ENCODE peak calls at places on chromosomes 12 and 14, in five cellular contexts. One of them, this sample, is unnamed. For H3K27me3 and H3K4me1, the result is how much of the 10 kb centered on the place peaks cover.

GRCh38 chr14:30569216-30569902 is 10.4 kb downstream of the G2E3 start:
- DNase-seq in CD8-positive, alpha-beta memory T cell: no peak
- DNase-seq in gastrocnemius medialis: no peak
- DNase-seq in testis: no peak
- DNase-seq in hepatocyte: no peak
- DNase-seq in this sample: no peak

GRCh38 chr12:12722351-12723146 is 5.4 kb downstream of the CDKN1B start:
- DNase-seq in CD8-positive, alpha-beta memory T cell: peak
- DNase-seq in gastrocnemius medialis: no peak
- DNase-seq in hepatocyte: no peak
- DNase-seq in testis: no peak
- DNase-seq in this sample: no peak

GRCh38 chr12:49288412-49288853 is 6.5 kb upstream of the PRPH start:
- DNase-seq in gastrocnemius medialis: no peak
- DNase-seq in CD8-positive, alpha-beta memory T cell: peak
- DNase-seq in testis: peak
- DNase-seq in hepatocyte: peak
- DNase-seq in this sample: no peak

GRCh38 chr14:31275731-31276130 is 68.1 kb upstream of the HECTD1 start:
- DNase-seq in testis: no peak
- DNase-seq in gastrocnemius medialis: no peak
- DNase-seq in CD8-positive, alpha-beta memory T cell: no peak
- DNase-seq in hepatocyte: no peak
- DNase-seq in this sample: no peak

GRCh38 chr12:67774983-67775587 is 126.5 kb downstream of the DYRK2 start:
- DNase-seq in testis: no peak
- DNase-seq in CD8-positive, alpha-beta memory T cell: no peak
- DNase-seq in gastrocnemius medialis: no peak
- DNase-seq in hepatocyte: no peak
- DNase-seq in this sample: no peak

GRCh38 chr12:132584472-132584871 is 25.9 kb downstream of the LRCOL1 start:
- DNase-seq in testis: no peak
- DNase-seq in hepatocyte: no peak
- DNase-seq in CD8-positive, alpha-beta memory T cell: no peak
- DNase-seq in gastrocnemius medialis: no peak
- DNase-seq in this sample: no peak

GRCh38 chr12:116106870-116107269 is 170.6 kb downstream of the MED13L start:
- DNase-seq in testis: no peak
- DNase-seq in hepatocyte: no peak
- DNase-seq in CD8-positive, alpha-beta memory T cell: no peak
- DNase-seq in gastrocnemius medialis: no peak
- DNase-seq in this sample: no peak

GRCh38 chr14:75196468-75196867 is 20.1 kb upstream of the TMED10 start:
- DNase-seq in testis: no peak
- DNase-seq in CD8-positive, alpha-beta memory T cell: no peak
- DNase-seq in gastrocnemius medialis: no peak
- DNase-seq in hepatocyte: peak
- DNase-seq in this sample: no peak

GRCh38 chr14:80212025-80212402 is 710 bp upstream of the DIO2 start:
- DNase-seq in gastrocnemius medialis: no peak
- DNase-seq in CD8-positive, alpha-beta memory T cell: no peak
- DNase-seq in hepatocyte: peak
- DNase-seq in testis: no peak
- DNase-seq in this sample: no peak

GRCh38 chr14:92456215-92457017 is 57.2 kb upstream of the RIN3 start:
- DNase-seq in CD8-positive, alpha-beta memory T cell: no peak
- DNase-seq in testis: peak
- DNase-seq in hepatocyte: peak
- DNase-seq in gastrocnemius medialis: no peak
- DNase-seq in this sample: peak

GRCh38 chr12:65306603-65307501 is 28.4 kb downstream of the MSRB3 start:
- DNase-seq in testis: no peak
- DNase-seq in CD8-positive, alpha-beta memory T cell: no peak
- DNase-seq in hepatocyte: peak
- DNase-seq in gastrocnemius medialis: no peak
- DNase-seq in this sample: no peak

GRCh38 chr12:15899282-15899870 is 11.8 kb upstream of the DERA start:
- DNase-seq in CD8-positive, alpha-beta memory T cell: peak
- DNase-seq in testis: no peak
- DNase-seq in hepatocyte: peak
- DNase-seq in gastrocnemius medialis: no peak
- DNase-seq in this sample: no peak

GRCh38 chr12:115859231-115859630 is 418.3 kb downstream of the MED13L start:
- DNase-seq in CD8-positive, alpha-beta memory T cell: no peak
- DNase-seq in gastrocnemius medialis: no peak
- DNase-seq in testis: no peak
- DNase-seq in hepatocyte: no peak
- DNase-seq in this sample: no peak

GRCh38 chr12:47216150-47216677 is 136.5 kb upstream of the AMIGO2 start:
- DNase-seq in testis: no peak
- DNase-seq in CD8-positive, alpha-beta memory T cell: peak
- DNase-seq in hepatocyte: no peak
- DNase-seq in gastrocnemius medialis: peak
- DNase-seq in this sample: peak

GRCh38 chr14:102952276-102952675 is 29.8 kb downstream of the AMN start:
- DNase-seq in hepatocyte: no peak
- DNase-seq in CD8-positive, alpha-beta memory T cell: no peak
- DNase-seq in gastrocnemius medialis: no peak
- DNase-seq in testis: no peak
- DNase-seq in this sample: no peak

GRCh38 chr14:68312884-68313725 is 479.8 kb downstream of the ZFP36L1 start:
- DNase-seq in CD8-positive, alpha-beta memory T cell: no peak
- DNase-seq in hepatocyte: no peak
- DNase-seq in gastrocnemius medialis: no peak
- DNase-seq in testis: no peak
- DNase-seq in this sample: peak

GRCh38 chr12:126309278-126309677 is 1244.0 kb downstream of the AACS start:
- DNase-seq in gastrocnemius medialis: no peak
- DNase-seq in hepatocyte: no peak
- DNase-seq in CD8-positive, alpha-beta memory T cell: no peak
- DNase-seq in testis: no peak
- DNase-seq in this sample: no peak

GRCh38 chr12:83945871-83946270 is 966.7 kb downstream of the SLC6A15 start:
- DNase-seq in hepatocyte: peak
- DNase-seq in CD8-positive, alpha-beta memory T cell: no peak
- DNase-seq in gastrocnemius medialis: no peak
- DNase-seq in testis: no peak
- DNase-seq in this sample: no peak

GRCh38 chr12:104611671-104612070 is 154.9 kb downstream of the CHST11 start:
- DNase-seq in hepatocyte: no peak
- DNase-seq in CD8-positive, alpha-beta memory T cell: no peak
- DNase-seq in testis: no peak
- DNase-seq in gastrocnemius medialis: no peak
- DNase-seq in this sample: no peak

GRCh38 chr12:15679146-15679545 is 110.0 kb downstream of the EPS8 start:
- DNase-seq in CD8-positive, alpha-beta memory T cell: no peak
- DNase-seq in gastrocnemius medialis: no peak
- DNase-seq in testis: no peak
- DNase-seq in hepatocyte: no peak
- DNase-seq in this sample: no peak

GRCh38 chr12:75868501-75868900 is 163.1 kb downstream of the PHLDA1 start:
- DNase-seq in gastrocnemius medialis: no peak
- DNase-seq in CD8-positive, alpha-beta memory T cell: no peak
- DNase-seq in hepatocyte: no peak
- DNase-seq in testis: no peak
- DNase-seq in this sample: no peak

GRCh38 chr14:104503691-104504090 is 75.9 kb upstream of the C14orf180 start:
- DNase-seq in gastrocnemius medialis: no peak
- DNase-seq in testis: no peak
- DNase-seq in CD8-positive, alpha-beta memory T cell: no peak
- DNase-seq in hepatocyte: no peak
- DNase-seq in this sample: no peak

GRCh38 chr14:104505085-104506074 is 74.2 kb upstream of the C14orf180 start:
- DNase-seq in hepatocyte: no peak
- DNase-seq in CD8-positive, alpha-beta memory T cell: no peak
- DNase-seq in gastrocnemius medialis: no peak
- DNase-seq in testis: no peak
- DNase-seq in this sample: no peak

GRCh38 chr14:104499784-104500496 is 79.6 kb upstream of the C14orf180 start:
- DNase-seq in gastrocnemius medialis: no peak
- DNase-seq in hepatocyte: no peak
- DNase-seq in CD8-positive, alpha-beta memory T cell: no peak
- DNase-seq in testis: no peak
- DNase-seq in this sample: no peak

GRCh38 chr14:104504172-104504735 is 75.3 kb upstream of the C14orf180 start:
- DNase-seq in testis: no peak
- DNase-seq in CD8-positive, alpha-beta memory T cell: no peak
- DNase-seq in gastrocnemius medialis: no peak
- DNase-seq in hepatocyte: no peak
- DNase-seq in this sample: no peak

GRCh38 chr14:104502060-104502459 is 77.5 kb upstream of the C14orf180 start:
- DNase-seq in testis: no peak
- DNase-seq in gastrocnemius medialis: no peak
- DNase-seq in CD8-positive, alpha-beta memory T cell: no peak
- DNase-seq in hepatocyte: no peak
- DNase-seq in this sample: no peak
- H3K27me3 ChIP-seq in testis: under half
- H3K27me3 ChIP-seq in gastrocnemius medialis: under half
- H3K27me3 ChIP-seq in CD8-positive, alpha-beta memory T cell: under half
- H3K27me3 ChIP-seq in hepatocyte: under half
- H3K27me3 ChIP-seq in this sample: under half

GRCh38 chr12:69514111-69514510 is 43.9 kb downstream of the FRS2 start:
- DNase-seq in gastrocnemius medialis: no peak
- DNase-seq in testis: no peak
- DNase-seq in hepatocyte: no peak
- DNase-seq in CD8-positive, alpha-beta memory T cell: no peak
- DNase-seq in this sample: no peak
- H3K4me1 ChIP-seq in gastrocnemius medialis: under half
- H3K4me1 ChIP-seq in testis: under half
- H3K4me1 ChIP-seq in hepatocyte: under half
- H3K4me1 ChIP-seq in CD8-positive, alpha-beta memory T cell: under half
- H3K4me1 ChIP-seq in this sample: under half

GRCh38 chr14:95136631-95137030 is 20.7 kb downstream of the DICER1 start:
- DNase-seq in hepatocyte: no peak
- DNase-seq in gastrocnemius medialis: no peak
- DNase-seq in CD8-positive, alpha-beta memory T cell: no peak
- DNase-seq in testis: no peak
- DNase-seq in this sample: no peak

GRCh38 chr14:95134304-95134933 is 22.9 kb downstream of the DICER1 start:
- DNase-seq in gastrocnemius medialis: no peak
- DNase-seq in CD8-positive, alpha-beta memory T cell: no peak
- DNase-seq in testis: no peak
- DNase-seq in hepatocyte: no peak
- DNase-seq in this sample: no peak

GRCh38 chr14:95138876-95139275 is 18.5 kb downstream of the DICER1 start:
- DNase-seq in hepatocyte: no peak
- DNase-seq in gastrocnemius medialis: no peak
- DNase-seq in testis: no peak
- DNase-seq in CD8-positive, alpha-beta memory T cell: no peak
- DNase-seq in this sample: no peak

GRCh38 chr14:95137804-95138167 is 19.5 kb downstream of the DICER1 start:
- DNase-seq in testis: peak
- DNase-seq in hepatocyte: no peak
- DNase-seq in CD8-positive, alpha-beta memory T cell: no peak
- DNase-seq in gastrocnemius medialis: no peak
- DNase-seq in this sample: no peak

DNA sequence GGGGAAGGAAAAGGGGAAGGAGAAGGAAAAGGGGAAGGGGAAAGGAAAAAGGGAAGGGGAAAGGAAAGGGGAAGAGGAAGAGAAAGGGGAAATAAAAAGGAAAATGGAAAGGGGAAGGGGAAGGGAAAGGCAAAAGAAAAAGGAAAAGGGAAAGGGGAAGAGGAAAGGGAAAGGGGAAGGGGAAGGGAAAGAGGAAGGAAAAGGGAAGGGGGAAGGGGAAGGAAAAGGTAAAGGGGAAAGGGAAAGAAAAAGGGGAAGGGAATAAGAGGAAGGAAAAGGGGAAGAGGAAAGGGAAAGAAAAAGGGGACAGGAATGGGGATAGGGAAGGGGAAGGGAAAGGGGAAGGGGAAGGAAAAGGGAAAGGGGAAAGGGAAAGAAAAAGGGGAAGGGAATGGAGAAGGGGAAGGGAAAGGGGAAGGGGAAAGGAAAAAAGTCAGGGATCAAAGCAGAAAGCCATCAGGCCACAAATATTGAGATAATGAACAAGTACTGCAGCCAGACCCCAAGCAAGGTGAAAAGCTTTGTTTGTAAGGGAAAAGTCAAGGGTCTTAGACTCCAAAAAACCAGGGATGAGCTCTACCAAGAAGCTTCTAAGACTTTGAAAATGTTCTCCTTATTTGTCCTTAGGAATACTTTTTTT is 20.0 kb downstream of the DICER1 start:
- DNase-seq in hepatocyte: no peak
- DNase-seq in CD8-positive, alpha-beta memory T cell: no peak
- DNase-seq in gastrocnemius medialis: no peak
- DNase-seq in testis: no peak
- DNase-seq in this sample: no peak
- H3K27ac ChIP-seq in hepatocyte: peak
- H3K27ac ChIP-seq in CD8-positive, alpha-beta memory T cell: no peak
- H3K27ac ChIP-seq in gastrocnemius medialis: peak
- H3K27ac ChIP-seq in testis: peak
- H3K27ac ChIP-seq in this sample: no peak

GRCh38 chr14:100569734-100570251 is 17.4 kb downstream of the BEGAIN start:
- DNase-seq in CD8-positive, alpha-beta memory T cell: no peak
- DNase-seq in testis: no peak
- DNase-seq in gastrocnemius medialis: no peak
- DNase-seq in hepatocyte: no peak
- DNase-seq in this sample: no peak
- H3K27me3 ChIP-seq in CD8-positive, alpha-beta memory T cell: under half
- H3K27me3 ChIP-seq in testis: under half
- H3K27me3 ChIP-seq in gastrocnemius medialis: under half
- H3K27me3 ChIP-seq in hepatocyte: half or more
- H3K27me3 ChIP-seq in this sample: under half

GRCh38 chr14:94408546-94409095 is 20.2 kb upstream of the SERPINA1 start:
- DNase-seq in testis: no peak
- DNase-seq in CD8-positive, alpha-beta memory T cell: no peak
- DNase-seq in gastrocnemius medialis: no peak
- DNase-seq in hepatocyte: no peak
- DNase-seq in this sample: no peak

GRCh38 chr14:94406910-94407309 is 18.5 kb upstream of the SERPINA1 start:
- DNase-seq in testis: no peak
- DNase-seq in CD8-positive, alpha-beta memory T cell: no peak
- DNase-seq in hepatocyte: no peak
- DNase-seq in gastrocnemius medialis: no peak
- DNase-seq in this sample: no peak

GRCh38 chr14:94404561-94404960 is 16.2 kb upstream of the SERPINA1 start:
- DNase-seq in hepatocyte: no peak
- DNase-seq in gastrocnemius medialis: no peak
- DNase-seq in CD8-positive, alpha-beta memory T cell: no peak
- DNase-seq in testis: no peak
- DNase-seq in this sample: no peak

GRCh38 chr14:94405481-94405880 is 17.1 kb upstream of the SERPINA1 start:
- DNase-seq in gastrocnemius medialis: no peak
- DNase-seq in hepatocyte: no peak
- DNase-seq in CD8-positive, alpha-beta memory T cell: no peak
- DNase-seq in testis: no peak
- DNase-seq in this sample: no peak

GRCh38 chr14:94407906-94408305 is 19.5 kb upstream of the SERPINA1 start:
- DNase-seq in hepatocyte: no peak
- DNase-seq in CD8-positive, alpha-beta memory T cell: no peak
- DNase-seq in testis: no peak
- DNase-seq in gastrocnemius medialis: no peak
- DNase-seq in this sample: no peak
- H3K4me1 ChIP-seq in hepatocyte: under half
- H3K4me1 ChIP-seq in CD8-positive, alpha-beta memory T cell: under half
- H3K4me1 ChIP-seq in testis: under half
- H3K4me1 ChIP-seq in gastrocnemius medialis: under half
- H3K4me1 ChIP-seq in this sample: under half